ENCODE peak calls at places on chromosomes 7 and 10, in four cellular contexts. T is H7, X is right cardiac atrium, C is NCI-H1417 treated with DMSO at 0.1 percent for 48 hours. F is an unnamed sample.

GRCh38 chr7:106285801-106286492 is 1.2 kb upstream of the NAMPT start:
- DNase-seq in C (no peak), X (no peak), T (no peak), F (peak)

GRCh38 chr7:91941450-91941849 is 788 bp downstream of the AKAP9 start:
- DNase-seq in C (no peak), X (peak), T (peak), F (peak)

GRCh38 chr7:45451636-45452035 is 122.5 kb upstream of the ADCY1 start:
- DNase-seq in X (no peak), T (no peak), C (no peak), F (no peak)

GRCh38 chr7:47281161-47281560 is 300.8 kb downstream of the TNS3 start:
- DNase-seq in C (no peak), X (no peak), T (no peak), F (no peak)

GRCh38 chr7:147803625-147804024 is 786.9 kb upstream of the C7orf33 start:
- DNase-seq in C (peak), X (no peak), T (no peak), F (no peak)

GRCh38 chr10:133158756-133159610 is 1.0 kb upstream of the KNDC1 start:
- DNase-seq in X (no peak), C (no peak), T (peak), F (no peak)

GRCh38 chr7:66185680-66186187 is 19.4 kb upstream of the TPST1 start:
- DNase-seq in C (no peak), T (no peak), X (no peak), F (no peak)

GRCh38 chr10:78066728-78067430 is 33.2 kb downstream of the RPS24 start:
- DNase-seq in T (no peak), X (no peak), C (no peak), F (no peak)

GRCh38 chr10:86203162-86203905 is 163.3 kb downstream of the GRID1 start:
- DNase-seq in C (no peak), T (peak), X (no peak), F (no peak)

GRCh38 chr7:79452032-79452494 is 1.4 kb downstream of the MAGI2 start:
- DNase-seq in X (peak), C (no peak), T (peak), F (peak)

GRCh38 chr7:30201921-30202320 is 67.1 kb downstream of the MTURN start:
- DNase-seq in T (no peak), C (no peak), X (no peak), F (no peak)

GRCh38 chr7:92634924-92635519 is 44.8 kb upstream of the FAM133B start:
- DNase-seq in T (no peak), X (no peak), C (no peak), F (no peak)

GRCh38 chr7:46534593-46535271 is 613.7 kb upstream of the IGFBP3 start:
- DNase-seq in X (peak), C (no peak), T (peak), F (no peak)

F was measured in left ventricle myocardium inferior.